ENCODE peak calls at places on chromosomes 16 and 17, in five cellular contexts. S is amygdala, B is spleen, X is NCI-H774, M is ELR. D is an unnamed sample.

GRCh38 chr17:72219136-72219823 is 98.5 kb downstream of the SOX9 start:
- DNase-seq in S (no peak), B (no peak), X (no peak), M (peak; percentile 16), D (no peak)

GRCh38 chr16:60214321-60214720 is 1480.2 kb upstream of the GOT2 start:
- DNase-seq in S (no peak), B (no peak), X (no peak), M (no peak), D (no peak)

GRCh38 chr16:24896439-24896838 is 50.7 kb downstream of the SLC5A11 start:
- DNase-seq in S (no peak), B (no peak), X (no peak), M (no peak), D (no peak)

GRCh38 chr17:67582632-67583230 is 135.0 kb upstream of the NOL11 start:
- DNase-seq in S (no peak), B (no peak), X (peak; percentile 99), M (no peak), D (no peak)

GRCh38 chr17:79433396-79433795 is 177.5 kb downstream of the RBFOX3 start:
- DNase-seq in S (no peak), B (no peak), X (no peak), M (no peak), D (no peak)

GRCh38 chr17:3471599-3471998 is at the start of gene SPATA22:
- DNase-seq in S (no peak), B (no peak), X (no peak), M (no peak), D (no peak)

GRCh38 chr17:70072900-70073299 is 2.1 kb upstream of the KCNJ16 start:
- DNase-seq in S (no peak), B (no peak), X (no peak), M (no peak), D (no peak)

GRCh38 chr17:79042421-79043190 is 18.6 kb downstream of the C1QTNF1 start:
- DNase-seq in S (no peak), B (peak; percentile 90), X (peak; percentile 75), M (peak; percentile 74), D (peak; percentile 70)

GRCh38 chr17:37373530-37374159 is 2.1 kb upstream of the C17orf78 start:
- DNase-seq in S (peak; percentile 30), B (no peak), X (peak; percentile 88), M (peak; percentile 86), D (no peak)

GRCh38 chr17:76995352-76996105 is 127.3 kb downstream of the MGAT5B start:
- DNase-seq in S (no peak), B (no peak), X (peak; percentile 91), M (no peak), D (peak; percentile 58)

GRCh38 chr17:75811174-75811573 is 26.6 kb downstream of the UNK start:
- DNase-seq in S (no peak), B (peak; percentile 38), X (no peak), M (no peak), D (peak; percentile 37)

GRCh38 chr17:63250830-63251229 is 195.3 kb downstream of the CYB561 start:
- DNase-seq in S (no peak), B (no peak), X (no peak), M (no peak), D (no peak)

GRCh38 chr17:70327723-70328122 is 158.4 kb downstream of the KCNJ2 start:
- DNase-seq in S (no peak), B (no peak), X (no peak), M (no peak), D (no peak)

GRCh38 chr17:17860761-17861107 is 23.9 kb upstream of the SREBF1 start:
- DNase-seq in S (no peak), B (no peak), X (no peak), M (no peak), D (no peak)

GRCh38 chr16:80824623-80825364 is 20.4 kb upstream of the CDYL2 start:
- DNase-seq in S (no peak), B (no peak), X (no peak), M (peak; percentile 70), D (no peak)

GRCh38 chr17:67278363-67278762 is 33.4 kb upstream of the HELZ start:
- DNase-seq in S (no peak), B (no peak), X (no peak), M (no peak), D (no peak)

GRCh38 chr17:63480826-63481487 is 4.1 kb downstream of the ACE start:
- DNase-seq in S (no peak), B (peak; percentile 57), X (peak; percentile 46), M (no peak), D (no peak)